ENCODE peak calls at places on chromosome 15, in six cellular contexts. O is stomach, B is esophagus squamous epithelium, C is neural progenitor cell, T is right atrium auricular region, P is cardiac muscle cell. Z is an unnamed sample. For H3K36me3, the result is how much of the 10 kb centered on the place peaks cover.

GRCh38 chr15:43513550-43513949 is 3.9 kb upstream of the MAP1A start:
- DNase-seq in O (no peak), B (no peak), C (no peak), T (no peak), P (no peak), Z (no peak)

GRCh38 chr15:70269331-70269911 is 171.7 kb upstream of the TLE3 start:
- DNase-seq in O (no peak), B (no peak), C (peak), T (no peak), P (no peak), Z (no peak)

GRCh38 chr15:82570721-82571519 is 30.7 kb upstream of the RPS17 start:
- DNase-seq in O (no peak), B (no peak), C (peak), T (no peak), P (no peak), Z (no peak)

GRCh38 chr15:39018966-39019365 is 454.4 kb upstream of the RASGRP1 start:
- DNase-seq in O (no peak), B (no peak), C (no peak), T (no peak), P (no peak), Z (no peak)

GRCh38 chr15:47870956-47871625 is 153.8 kb downstream of the SEMA6D start:
- DNase-seq in O (no peak), B (no peak), C (no peak), T (no peak), P (no peak), Z (no peak)

GRCh38 chr15:67794832-67795574 is 30.3 kb upstream of the SKOR1 start:
- DNase-seq in O (no peak), B (no peak), C (no peak), T (peak), P (no peak), Z (no peak)

GRCh38 chr15:47505712-47506542 is 211.4 kb upstream of the SEMA6D start:
- DNase-seq in O (no peak), B (no peak), C (no peak), T (no peak), P (peak), Z (no peak)

GRCh38 chr15:36757189-36757814 is 177.9 kb downstream of the CDIN1 start:
- DNase-seq in O (no peak), B (no peak), C (no peak), T (no peak), P (no peak), Z (no peak)

GRCh38 chr15:39542385-39543065 is 38.4 kb upstream of the THBS1 start:
- DNase-seq in O (no peak), B (no peak), C (no peak), T (peak), P (no peak), Z (no peak)

GRCh38 chr15:30926161-30926560 is 22.4 kb downstream of the FAN1 start:
- DNase-seq in O (no peak), B (no peak), C (no peak), T (no peak), P (no peak), Z (no peak)

GRCh38 chr15:99438691-99439523 is 126.9 kb upstream of the MEF2A start:
- DNase-seq in O (peak), B (no peak), C (peak), T (peak), P (no peak), Z (no peak)

GRCh38 chr15:79198461-79198860 is 84.1 kb upstream of the ANKRD34C start:
- DNase-seq in O (no peak), B (no peak), C (no peak), T (no peak), P (no peak), Z (no peak)

GRCh38 chr15:101353240-101353639 is 58.2 kb upstream of the SNRPA1 start:
- DNase-seq in O (no peak), B (no peak), C (no peak), T (no peak), P (no peak), Z (no peak)

GRCh38 chr15:66186049-66186825 is 67.3 kb downstream of the MEGF11 start:
- DNase-seq in O (peak), B (no peak), C (no peak), T (no peak), P (no peak), Z (no peak)

GRCh38 chr15:57510647-57511046 is 81.1 kb upstream of the MYZAP start:
- DNase-seq in O (peak), B (no peak), C (no peak), T (peak), P (no peak), Z (no peak)

GRCh38 chr15:93030430-93031102 is 58.4 kb downstream of the RGMA start:
- DNase-seq in O (peak), B (no peak), C (peak), T (peak), P (peak), Z (peak)

GRCh38 chr15:39127925-39128617 is 452.8 kb upstream of the THBS1 start:
- DNase-seq in O (no peak), B (no peak), C (peak), T (no peak), P (peak), Z (peak)

GRCh38 chr15:64596701-64597468 is 136.5 kb downstream of the ZNF609 start:
- DNase-seq in O (no peak), B (no peak), C (peak), T (no peak), P (peak), Z (no peak)

GRCh38 chr15:74725845-74726773 is 781 bp upstream of the CYP1A1 start:
- DNase-seq in O (peak), B (no peak), C (peak), T (no peak), P (peak), Z (peak)

GRCh38 chr15:83207622-83208356 is at the start of gene HDGFL3:
- DNase-seq in O (peak), B (no peak), C (peak), T (no peak), P (peak), Z (peak)

GRCh38 chr15:69557340-69558137 is 104.9 kb downstream of the RPLP1 start:
- DNase-seq in O (peak), B (no peak), C (peak), T (no peak), P (no peak), Z (peak)

GRCh38 chr15:31141792-31142191 is 40.3 kb upstream of the TRPM1 start:
- DNase-seq in O (no peak), B (no peak), C (no peak), T (peak), P (no peak), Z (no peak)

GRCh38 chr15:67537771-67538170 is 4.7 kb upstream of the MAP2K5 start:
- DNase-seq in O (no peak), B (no peak), C (no peak), T (no peak), P (no peak), Z (no peak)

GRCh38 chr15:90902996-90903732 is at the start of gene MAN2A2:
- DNase-seq in O (peak), B (no peak), C (peak), T (no peak), P (peak), Z (no peak)

GRCh38 chr15:101318147-101318809 is 23.2 kb upstream of the SNRPA1 start:
- DNase-seq in O (no peak), B (no peak), C (no peak), T (no peak), P (no peak), Z (no peak)

GRCh38 chr15:39393575-39394335 is 187.1 kb upstream of the THBS1 start:
- DNase-seq in O (no peak), B (no peak), C (no peak), T (no peak), P (no peak), Z (no peak)

DNA sequence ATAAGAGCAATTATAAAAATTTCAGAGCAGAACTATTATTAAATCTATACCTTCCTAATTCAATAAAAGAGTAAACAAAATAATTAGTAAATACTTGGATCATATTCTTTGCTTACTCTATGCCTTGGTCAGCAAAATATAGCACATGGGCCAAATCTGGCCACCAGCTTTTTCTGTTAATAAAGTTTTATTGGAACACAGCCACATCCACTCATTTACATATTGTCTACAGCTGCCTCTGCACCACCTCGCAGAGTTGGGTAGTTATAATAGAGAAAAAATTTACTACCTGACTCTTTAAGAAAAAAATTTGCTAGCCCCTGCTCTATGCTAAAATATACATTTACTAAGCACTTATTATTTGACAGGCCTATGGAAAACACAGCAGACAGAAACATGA is 32.2 kb upstream of the GANC start:
- DNase-seq in O (no peak), B (no peak), C (no peak), T (no peak), P (no peak), Z (no peak)
- H3K36me3 ChIP-seq in O (half or more), B (under half), C (under half), T (under half), P (under half), Z (half or more)

DNA sequence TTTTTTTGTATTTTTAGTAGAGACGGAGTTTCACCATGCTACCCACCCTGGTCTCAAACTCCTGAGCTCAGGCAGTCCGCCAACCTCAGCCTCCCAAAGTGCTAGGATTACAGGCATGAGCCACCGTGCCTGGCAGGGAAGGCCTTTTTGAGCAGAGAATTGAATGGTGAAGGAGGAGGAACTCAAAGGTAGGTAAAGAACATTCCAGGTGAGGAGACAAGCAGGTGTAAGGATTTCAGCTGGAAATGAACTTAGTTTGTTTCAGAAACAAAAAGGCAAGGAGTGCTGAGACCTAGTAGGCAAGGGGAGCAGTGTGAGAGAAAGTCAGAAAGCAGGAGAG is 2.5 kb downstream of the TICRR start:
- DNase-seq in O (no peak), B (no peak), C (no peak), T (no peak), P (no peak), Z (no peak)
- H3K36me3 ChIP-seq in O (under half), B (under half), C (under half), T (under half), P (under half), Z (half or more)

GRCh38 chr15:85733415-85733814 is 61.3 kb downstream of the KLHL25 start:
- DNase-seq in O (no peak), B (no peak), C (no peak), T (no peak), P (no peak), Z (no peak)
- H3K36me3 ChIP-seq in O (half or more), B (under half), C (under half), T (half or more), P (under half), Z (half or more)

GRCh38 chr15:58639992-58640391 is 109.5 kb downstream of the ADAM10 start:
- DNase-seq in O (no peak), B (no peak), C (no peak), T (no peak), P (no peak), Z (no peak)
- H3K36me3 ChIP-seq in O (half or more), B (under half), C (under half), T (under half), P (under half), Z (half or more)

Z was measured in SJSA1.